ENCODE peak calls at places on chromosomes 13 and 19, in seven cellular contexts. H is Peyer's patch, F is endothelial cell of umbilical vein, L is left ventricle myocardium inferior, G is pancreas, X is mammary epithelial cell, N is body of pancreas. W is an unnamed sample.

GRCh38 chr13:40613192-40613818 is 53.1 kb downstream of the FOXO1 start:
- DNase-seq in X (no peak), L (no peak), N (peak; percentile 34), G (peak; percentile 39), H (no peak), F (peak; percentile 70), W (no peak)

GRCh38 chr19:55526216-55527196 is 10.4 kb downstream of the SBK2 start:
- DNase-seq in F (peak; percentile 59), X (no peak), N (peak; percentile 53), L (peak; percentile 82), H (peak; percentile 82), G (peak; percentile 66), W (no peak)

GRCh38 chr19:52492201-52492960 is 35.1 kb upstream of the ZNF808 start:
- DNase-seq in L (no peak), H (no peak), F (no peak), X (no peak), N (no peak), G (no peak), W (no peak)

GRCh38 chr13:64480648-64481047 is 2749.5 kb downstream of the PCDH9 start:
- DNase-seq in L (no peak), N (no peak), G (no peak), X (no peak), H (no peak), F (no peak), W (no peak)

GRCh38 chr19:491146-491741 is 5.0 kb upstream of the MADCAM1 start:
- DNase-seq in X (no peak), H (no peak), L (no peak), F (no peak), G (no peak), N (no peak), W (no peak)

GRCh38 chr13:44305845-44306244 is 67.8 kb upstream of the SERP2 start:
- DNase-seq in L (no peak), F (peak; percentile 48), N (no peak), X (peak; percentile 43), H (no peak), G (no peak), W (no peak)

GRCh38 chr19:47110521-47111080 is 3.0 kb downstream of the ZC3H4 start:
- DNase-seq in G (no peak), L (no peak), N (no peak), F (peak; percentile 30), X (peak; percentile 24), H (no peak), W (no peak)

GRCh38 chr19:18304194-18304495 is 18.7 kb downstream of the LSM4 start:
- DNase-seq in G (no peak), X (no peak), H (peak; percentile 60), F (no peak), L (peak; percentile 59), N (no peak), W (no peak)

GRCh38 chr19:19545128-19545591 is 7.1 kb downstream of the CILP2 start:
- DNase-seq in X (no peak), G (no peak), N (no peak), H (no peak), L (no peak), F (no peak), W (no peak)

GRCh38 chr19:40807147-40808020 is 8.4 kb downstream of the EGLN2 start:
- DNase-seq in F (no peak), N (no peak), G (no peak), X (no peak), L (no peak), H (no peak), W (no peak)

GRCh38 chr13:87669379-87669978 is 1.7 kb upstream of the SLITRK5 start:
- DNase-seq in N (no peak), H (no peak), X (no peak), F (peak; percentile 6), G (no peak), L (no peak), W (no peak)

GRCh38 chr13:52195052-52195837 is 35.8 kb upstream of the NEK3 start:
- DNase-seq in X (peak; percentile 33), G (peak; percentile 85), F (peak; percentile 83), L (peak; percentile 85), H (peak; percentile 69), N (peak; percentile 82), W (no peak)

GRCh38 chr19:703651-704446 is 4.9 kb upstream of the PALM start:
- DNase-seq in N (peak; percentile 55), F (peak; percentile 22), G (peak; percentile 51), L (peak; percentile 77), H (peak; percentile 81), X (peak; percentile 16), W (no peak)

GRCh38 chr13:44726214-44726613 is 150.1 kb upstream of the TSC22D1 start:
- DNase-seq in N (no peak), L (no peak), G (no peak), F (no peak), H (no peak), X (peak; percentile 69), W (no peak)

GRCh38 chr19:10289836-10290438 is at the start of gene ICAM5:
- DNase-seq in X (no peak), G (no peak), L (no peak), N (no peak), F (no peak), H (no peak), W (no peak)

GRCh38 chr13:23899555-23899954 is 2.3 kb upstream of the C1QTNF9B start:
- DNase-seq in X (peak; percentile 27), L (no peak), H (no peak), G (peak; percentile 48), N (no peak), F (peak; percentile 50), W (no peak)

GRCh38 chr13:30581582-30581981 is 36.1 kb upstream of the USPL1 start:
- DNase-seq in N (no peak), L (no peak), X (no peak), G (no peak), H (no peak), F (peak; percentile 32), W (no peak)

GRCh38 chr13:95781016-95781415 is 104.1 kb downstream of the DNAJC3 start:
- DNase-seq in N (no peak), F (no peak), X (no peak), G (no peak), H (no peak), L (no peak), W (no peak)

DNA sequence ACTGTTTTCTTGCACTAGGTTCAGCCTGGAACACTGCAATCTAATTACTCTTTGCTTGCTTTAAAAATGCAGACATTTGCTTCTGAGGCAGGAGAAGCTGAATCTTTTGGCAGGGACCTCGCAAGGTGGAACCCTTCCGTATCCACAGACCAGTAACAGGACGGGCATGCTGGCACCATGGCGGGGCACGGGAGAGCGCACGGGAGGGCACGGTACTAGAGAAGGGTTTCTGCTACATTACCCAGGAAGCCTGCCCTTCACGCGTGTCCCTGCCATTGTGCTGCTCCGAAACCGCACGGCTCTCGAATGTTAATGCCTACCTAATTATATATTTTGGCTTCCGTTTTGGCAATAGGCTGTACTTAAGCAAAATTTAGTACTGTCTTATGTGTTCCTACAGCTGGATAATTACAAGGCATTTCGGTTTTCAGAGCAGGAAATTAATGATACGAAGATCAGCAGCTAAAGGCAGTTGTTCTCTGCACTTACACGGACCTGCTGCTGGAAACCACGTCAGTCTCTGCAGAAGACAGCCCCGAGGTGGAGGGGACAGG is 430.4 kb downstream of the IRS2 start:
- DNase-seq in L (no peak), G (no peak), F (no peak), N (no peak), H (no peak), X (no peak), W (no peak)
- H3K27ac ChIP-seq in L (no peak overlapping the region), G (no peak overlapping the region), F (no peak overlapping the region), N (no peak overlapping the region), H (no peak overlapping the region), X (no peak overlapping the region), W (no peak overlapping the region)

GRCh38 chr13:109401307-109401706 is 385.1 kb downstream of the IRS2 start:
- DNase-seq in H (no peak), X (no peak), F (no peak), N (no peak), G (no peak), L (no peak), W (no peak)

GRCh38 chr13:109400192-109400591 is 386.2 kb downstream of the IRS2 start:
- DNase-seq in L (peak; percentile 22), X (no peak), F (no peak), G (no peak), H (peak; percentile 74), N (no peak), W (no peak)

GRCh38 chr13:109400625-109401257 is 385.6 kb downstream of the IRS2 start:
- DNase-seq in H (peak; percentile 72), X (no peak), L (no peak), F (no peak), N (no peak), G (no peak), W (no peak)

GRCh38 chr13:109402976-109403375 is 383.4 kb downstream of the IRS2 start:
- DNase-seq in N (no peak), L (no peak), H (no peak), F (no peak), X (no peak), G (no peak), W (no peak)

DNA sequence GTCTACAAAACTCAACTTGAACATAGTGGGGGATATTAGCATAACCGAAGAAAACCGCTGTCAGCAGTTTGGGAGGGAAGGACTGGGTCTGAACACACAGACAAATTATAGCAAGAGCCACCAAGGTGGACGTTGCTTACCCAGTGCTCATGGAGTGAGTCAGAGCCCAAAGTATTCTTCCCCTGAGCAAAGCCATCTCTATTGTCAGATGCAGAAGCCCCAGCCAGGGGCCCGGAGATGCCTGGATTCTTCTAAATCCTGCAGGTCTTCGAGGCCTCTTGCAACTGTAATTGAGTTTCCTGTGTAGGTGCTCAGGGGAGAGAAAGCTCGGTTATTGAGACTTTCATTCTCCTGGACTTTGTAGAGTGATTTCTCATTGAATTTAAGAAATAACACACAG is 384.5 kb downstream of the IRS2 start:
- DNase-seq in F (no peak), G (no peak), N (no peak), L (no peak), H (no peak), X (no peak), W (no peak)
- H3K27ac ChIP-seq in F (no peak overlapping the region), G (no peak overlapping the region), N (no peak overlapping the region), L (no peak overlapping the region), H (no peak overlapping the region), X (no peak overlapping the region), W (no peak overlapping the region)

GRCh38 chr19:51083783-51084182 is 1.1 kb upstream of the KLK14 start:
- DNase-seq in F (no peak), X (no peak), N (no peak), H (no peak), G (no peak), L (no peak), W (no peak)
- H3K27ac ChIP-seq in F (no peak overlapping the region), X (no peak overlapping the region), N (no peak overlapping the region), H (no peak overlapping the region), G (no peak overlapping the region), L (no peak overlapping the region), W (no peak overlapping the region)

DNA sequence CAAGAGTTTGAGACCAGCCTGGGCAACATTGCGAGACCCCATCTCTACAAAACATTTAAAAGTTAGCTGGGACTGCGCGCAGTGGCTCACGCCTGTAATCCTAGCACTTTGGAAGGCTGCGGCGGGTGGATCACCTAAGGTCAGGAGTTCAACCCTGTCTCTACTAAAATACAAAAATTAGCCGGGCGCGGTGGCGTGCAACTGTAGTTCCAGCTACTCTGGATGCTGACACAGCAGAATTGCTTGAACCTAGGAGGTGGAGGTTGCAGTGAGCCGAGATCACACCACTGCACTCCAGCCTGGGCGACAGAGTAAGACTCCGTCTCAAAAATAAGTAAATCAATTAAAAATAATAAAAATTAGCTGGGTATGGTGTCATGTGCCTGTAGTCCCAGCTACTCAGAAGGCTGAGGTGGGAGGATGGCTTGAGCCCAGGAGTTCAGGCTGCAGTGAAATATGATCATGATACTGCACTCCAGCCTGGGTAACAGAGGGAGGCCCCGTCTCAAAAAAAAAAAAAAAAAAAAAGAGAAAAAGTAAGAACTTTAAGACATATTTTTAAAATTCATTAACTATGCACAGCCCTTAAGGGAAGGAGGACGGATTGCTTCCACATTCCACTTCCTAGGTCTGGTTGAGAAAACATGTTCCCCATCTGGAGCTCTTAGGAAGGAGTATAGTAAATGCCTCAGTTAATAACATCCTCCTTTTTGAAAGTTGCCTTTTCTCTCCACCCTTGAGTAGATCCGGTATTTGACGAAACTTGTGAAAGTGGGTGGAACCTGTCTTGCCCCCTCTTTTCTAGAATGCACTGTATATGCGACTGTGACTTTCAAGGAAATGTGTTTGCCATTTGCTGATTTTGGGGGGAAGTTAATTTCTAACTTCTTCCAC is 26.1 kb downstream of the EXOC3L2 start:
- DNase-seq in G (no peak), N (no peak), H (no peak), L (no peak), F (no peak), X (no peak), W (no peak)
- H3K27ac ChIP-seq in G (no peak overlapping the region), N (no peak overlapping the region), H (no peak overlapping the region), L (no peak overlapping the region), F (no peak overlapping the region), X (no peak overlapping the region), W (no peak overlapping the region)